ENCODE peak calls at places on chromosome 14, in four cellular contexts. Y, L, B and A are unnamed samples. For H3K4me1 and H3K9me3, the result is how much of the 10 kb centered on the place peaks cover.

GRCh38 chr14:76918176-76918750 is 92.1 kb downstream of the LRRC74A start:
- DNase-seq in L (no peak), B (no peak), Y (peak), A (peak)

GRCh38 chr14:72974661-72975060 is 48.4 kb downstream of the DCAF4 start:
- DNase-seq in L (no peak), B (no peak), Y (no peak), A (no peak)

GRCh38 chr14:101707863-101708620 is 53.5 kb upstream of the PPP2R5C start:
- DNase-seq in B (peak), L (no peak), Y (no peak), A (no peak)

GRCh38 chr14:54653764-54654469 is 87.0 kb downstream of the SAMD4A start:
- DNase-seq in Y (peak), B (no peak), L (no peak), A (no peak)

GRCh38 chr14:77124345-77125274 is 17.0 kb downstream of the ZDHHC22 start:
- DNase-seq in L (no peak), Y (peak), B (peak), A (no peak)

GRCh38 chr14:91373591-91374245 is 43.9 kb downstream of the CCDC88C start:
- DNase-seq in Y (no peak), B (no peak), L (no peak), A (peak)

GRCh38 chr14:85093631-85094330 is 436.2 kb upstream of the FLRT2 start:
- DNase-seq in B (no peak), L (no peak), Y (peak), A (no peak)

GRCh38 chr14:90675399-90675798 is 140.8 kb downstream of the TTC7B start:
- DNase-seq in L (no peak), Y (peak), B (no peak), A (no peak)

GRCh38 chr14:92316937-92317336 is 6.0 kb upstream of the SLC24A4 start:
- DNase-seq in B (no peak), Y (no peak), L (peak), A (peak)

GRCh38 chr14:80456200-80456599 is 244.9 kb upstream of the DIO2 start:
- DNase-seq in L (no peak), B (no peak), Y (peak), A (no peak)

GRCh38 chr14:67982711-67983608 is 163.4 kb downstream of the RAD51B start:
- DNase-seq in B (no peak), L (no peak), Y (no peak), A (no peak)

GRCh38 chr14:106879241-106879640 is 1352.9 kb downstream of the TMEM121 start:
- DNase-seq in Y (no peak), B (peak), L (no peak), A (peak)

GRCh38 chr14:80231732-80232131 is 20.4 kb upstream of the DIO2 start:
- DNase-seq in L (no peak), B (no peak), Y (no peak), A (no peak)

GRCh38 chr14:55607386-55607785 is 27.4 kb downstream of the KTN1 start:
- DNase-seq in L (no peak), B (no peak), Y (no peak), A (no peak)

GRCh38 chr14:101225116-101225728 is 321.7 kb upstream of the RTL1 start:
- DNase-seq in B (peak), Y (no peak), L (no peak), A (peak)

GRCh38 chr14:93804654-93805053 is 16.4 kb upstream of the PRIMA1 start:
- DNase-seq in Y (no peak), L (no peak), B (peak), A (no peak)

GRCh38 chr14:91142214-91142668 is 28.4 kb downstream of the DGLUCY start:
- DNase-seq in B (no peak), L (no peak), Y (no peak), A (no peak)

GRCh38 chr14:105882626-105883025 is 356.2 kb downstream of the TMEM121 start:
- DNase-seq in L (no peak), B (no peak), Y (no peak), A (no peak)

GRCh38 chr14:102096569-102097188 is 9.8 kb upstream of the HSP90AA1 start:
- DNase-seq in Y (peak), B (peak), L (no peak), A (peak)

GRCh38 chr14:63656194-63656593 is 14.5 kb upstream of the WDR89 start:
- DNase-seq in Y (no peak), B (no peak), L (no peak), A (no peak)

GRCh38 chr14:96501383-96501745 is 818 bp upstream of the PAPOLA start:
- DNase-seq in L (no peak), B (no peak), Y (no peak), A (no peak)

GRCh38 chr14:54839681-54840080 is 62.9 kb downstream of the GCH1 start:
- DNase-seq in L (no peak), B (no peak), Y (peak), A (no peak)

GRCh38 chr14:38578278-38578681 is 322.4 kb upstream of the CLEC14A start:
- DNase-seq in L (no peak), Y (peak), B (no peak), A (no peak)

GRCh38 chr14:104287301-104288009 is 149.1 kb downstream of the KIF26A start:
- DNase-seq in Y (no peak), L (no peak), B (no peak), A (no peak)
- H3K4me1 ChIP-seq in Y (under half), L (under half), B (under half), A (under half)

GRCh38 chr14:57875985-57876384 is 10.1 kb upstream of the SLC35F4 start:
- DNase-seq in L (no peak), Y (no peak), B (no peak), A (no peak)
- H3K9me3 ChIP-seq in L (under half), Y (under half), B (under half), A (under half)

DNA sequence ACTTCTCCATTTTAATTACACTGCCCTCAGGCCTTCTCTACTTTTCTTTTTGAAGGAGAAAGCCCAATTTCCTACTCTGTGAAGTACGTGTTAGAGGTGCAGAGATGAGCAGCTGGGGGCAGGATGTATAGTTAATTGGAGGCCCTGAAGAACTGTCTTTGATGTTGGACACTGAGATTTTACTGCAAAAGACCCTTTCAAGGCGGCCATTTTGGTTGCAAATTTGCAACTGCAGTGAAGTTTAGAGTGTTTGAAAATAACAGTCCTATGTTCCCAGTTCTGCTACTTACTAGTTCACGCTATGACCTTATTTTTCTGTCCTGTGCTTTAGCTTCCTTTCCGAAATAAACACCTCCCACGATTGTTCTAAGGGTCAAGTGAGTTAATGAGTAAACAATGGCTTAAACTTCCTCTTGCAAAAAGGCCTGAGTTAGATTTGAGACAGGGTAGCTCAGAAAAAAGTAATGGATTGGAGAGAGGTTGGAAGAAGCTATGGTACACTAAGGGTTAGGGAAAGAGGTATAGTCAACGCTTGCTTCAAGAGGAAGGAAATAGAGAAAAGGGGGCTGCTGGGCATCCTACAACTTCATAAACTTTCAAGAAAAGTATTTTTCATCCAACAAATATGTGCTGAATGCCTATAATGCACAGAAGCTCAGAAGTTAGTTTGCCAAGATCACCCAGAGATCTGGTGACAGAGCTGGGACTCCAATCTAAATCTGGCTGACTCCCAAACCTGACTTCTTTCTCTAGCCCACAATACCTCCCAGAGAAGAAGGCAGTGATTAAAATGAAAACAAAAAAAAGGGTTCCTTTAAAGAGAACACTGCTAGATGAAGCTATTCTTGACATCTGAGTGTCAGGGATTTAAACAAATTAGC is 26.4 kb upstream of the DICER1 start:
- DNase-seq in B (no peak), L (no peak), Y (peak), A (no peak)
- TF ChIP-seq CTCF in B (no peak), L (no peak), Y (no peak), A (no peak)

GRCh38 chr14:61520546-61520945 is 174.8 kb upstream of the HIF1A start:
- DNase-seq in B (no peak), L (no peak), Y (peak), A (no peak)
- H3K4me1 ChIP-seq in B (under half), L (under half), Y (under half), A (under half)

GRCh38 chr14:70573050-70573449 is 27.4 kb downstream of the MED6 start:
- DNase-seq in B (no peak), L (no peak), Y (no peak), A (no peak)

GRCh38 chr14:70571139-70571538 is 29.3 kb downstream of the MED6 start:
- DNase-seq in B (no peak), L (no peak), Y (no peak), A (no peak)

GRCh38 chr14:70576891-70577290 is 23.6 kb downstream of the MED6 start:
- DNase-seq in L (no peak), B (no peak), Y (no peak), A (no peak)
- H3K9me3 ChIP-seq in L (under half), B (under half), Y (under half), A (under half)